ENCODE peak calls at places on chromosome 21, in four cellular contexts. One of them, this sample, is unnamed. For H3K27me3 and H3K4me1, the result is how much of the 10 kb centered on the place peaks cover.

GRCh38 chr21:35395728-35396127 is 346.6 kb upstream of the RUNX1 start:
- DNase-seq in HepG2: no peak
- DNase-seq in colonic mucosa: no peak
- DNase-seq in neural progenitor cell: no peak
- DNase-seq in this sample: no peak

GRCh38 chr21:32717851-32718316 is 9.9 kb downstream of the SYNJ1 start:
- DNase-seq in HepG2: no peak
- DNase-seq in colonic mucosa: no peak
- DNase-seq in neural progenitor cell: peak
- DNase-seq in this sample: no peak

GRCh38 chr21:25464275-25464674 is 143.0 kb downstream of the MRPL39 start:
- DNase-seq in HepG2: no peak
- DNase-seq in colonic mucosa: no peak
- DNase-seq in neural progenitor cell: no peak
- DNase-seq in this sample: no peak

GRCh38 chr21:36291509-36291908 is 28.5 kb upstream of the MORC3 start:
- DNase-seq in HepG2: no peak
- DNase-seq in colonic mucosa: no peak
- DNase-seq in neural progenitor cell: no peak
- DNase-seq in this sample: no peak

GRCh38 chr21:37073417-37074194 is 552 bp downstream of the TTC3 start:
- DNase-seq in HepG2: no peak
- DNase-seq in colonic mucosa: peak
- DNase-seq in neural progenitor cell: peak
- DNase-seq in this sample: no peak

GRCh38 chr21:44872266-44872567 is 1.3 kb downstream of the PTTG1IP start:
- DNase-seq in HepG2: peak
- DNase-seq in colonic mucosa: no peak
- DNase-seq in neural progenitor cell: no peak
- DNase-seq in this sample: no peak

GRCh38 chr21:31914472-31914871 is 41.7 kb downstream of the HUNK start:
- DNase-seq in HepG2: no peak
- DNase-seq in colonic mucosa: no peak
- DNase-seq in neural progenitor cell: no peak
- DNase-seq in this sample: no peak

GRCh38 chr21:38179504-38179900 is 77.3 kb upstream of the KCNJ15 start:
- DNase-seq in HepG2: no peak
- DNase-seq in colonic mucosa: no peak
- DNase-seq in neural progenitor cell: no peak
- DNase-seq in this sample: no peak

GRCh38 chr21:16865612-16866011 is 647.2 kb upstream of the CXADR start:
- DNase-seq in HepG2: no peak
- DNase-seq in colonic mucosa: no peak
- DNase-seq in neural progenitor cell: no peak
- DNase-seq in this sample: no peak

GRCh38 chr21:46428987-46429710 is 29.5 kb upstream of the DIP2A start:
- DNase-seq in HepG2: no peak
- DNase-seq in colonic mucosa: no peak
- DNase-seq in neural progenitor cell: no peak
- DNase-seq in this sample: no peak

GRCh38 chr21:45248893-45249381 is 38.8 kb downstream of the POFUT2 start:
- DNase-seq in HepG2: no peak
- DNase-seq in colonic mucosa: no peak
- DNase-seq in neural progenitor cell: peak
- DNase-seq in this sample: peak

GRCh38 chr21:35252831-35253230 is 203.7 kb upstream of the RUNX1 start:
- DNase-seq in HepG2: no peak
- DNase-seq in colonic mucosa: no peak
- DNase-seq in neural progenitor cell: no peak
- DNase-seq in this sample: no peak

GRCh38 chr21:25733859-25734653 is 648 bp downstream of the ATP5PF start:
- DNase-seq in HepG2: peak
- DNase-seq in colonic mucosa: peak
- DNase-seq in neural progenitor cell: no peak
- DNase-seq in this sample: no peak

GRCh38 chr21:33332143-33332542 is 7.4 kb downstream of the IFNAR1 start:
- DNase-seq in HepG2: no peak
- DNase-seq in colonic mucosa: no peak
- DNase-seq in neural progenitor cell: no peak
- DNase-seq in this sample: no peak

GRCh38 chr21:44761747-44762208 is 39.8 kb downstream of the UBE2G2 start:
- DNase-seq in HepG2: no peak
- DNase-seq in colonic mucosa: peak
- DNase-seq in neural progenitor cell: no peak
- DNase-seq in this sample: no peak

GRCh38 chr21:30718239-30718909 is at the start of gene KRTAP21-3:
- DNase-seq in HepG2: no peak
- DNase-seq in colonic mucosa: no peak
- DNase-seq in neural progenitor cell: no peak
- DNase-seq in this sample: no peak

GRCh38 chr21:15775291-15775690 is 45.5 kb downstream of the USP25 start:
- DNase-seq in HepG2: no peak
- DNase-seq in colonic mucosa: no peak
- DNase-seq in neural progenitor cell: no peak
- DNase-seq in this sample: no peak

GRCh38 chr21:34908424-34909055 is 140.6 kb downstream of the RUNX1 start:
- DNase-seq in HepG2: peak
- DNase-seq in colonic mucosa: peak
- DNase-seq in neural progenitor cell: no peak
- DNase-seq in this sample: peak

GRCh38 chr21:36756527-36756926 is 57.6 kb downstream of the SIM2 start:
- DNase-seq in HepG2: peak
- DNase-seq in colonic mucosa: no peak
- DNase-seq in neural progenitor cell: peak
- DNase-seq in this sample: no peak

DNA sequence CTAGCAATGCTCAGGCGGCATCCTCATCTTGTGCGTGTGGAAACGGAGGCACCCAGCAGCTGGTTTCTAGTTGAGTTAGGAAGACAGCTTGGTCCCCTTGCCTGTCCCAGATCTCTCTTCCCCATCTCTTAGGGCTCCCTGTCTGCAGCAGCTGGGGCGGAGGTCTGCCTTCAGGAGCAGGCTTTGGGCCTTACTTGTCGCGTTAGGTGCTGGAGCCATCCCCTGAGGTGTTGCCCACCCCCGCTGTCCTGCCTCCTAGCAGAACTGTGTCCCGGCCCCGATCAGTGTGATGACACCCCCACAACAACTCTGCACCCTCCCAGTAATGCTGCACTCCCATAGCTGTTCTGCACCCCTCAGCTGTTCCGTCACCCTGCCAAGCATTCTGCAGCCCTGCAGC is 40.7 kb downstream of the UMODL1 start:
- DNase-seq in HepG2: no peak
- DNase-seq in colonic mucosa: no peak
- DNase-seq in neural progenitor cell: no peak
- DNase-seq in this sample: no peak
- H3K27me3 ChIP-seq in HepG2: under half
- H3K27me3 ChIP-seq in colonic mucosa: under half
- H3K27me3 ChIP-seq in neural progenitor cell: under half
- H3K27me3 ChIP-seq in this sample: under half

GRCh38 chr21:42424848-42425602 is 21.3 kb downstream of the UBASH3A start:
- DNase-seq in HepG2: no peak
- DNase-seq in colonic mucosa: no peak
- DNase-seq in neural progenitor cell: no peak
- DNase-seq in this sample: no peak

GRCh38 chr21:42426424-42426823 is 22.7 kb downstream of the UBASH3A start:
- DNase-seq in HepG2: no peak
- DNase-seq in colonic mucosa: no peak
- DNase-seq in neural progenitor cell: no peak
- DNase-seq in this sample: no peak

GRCh38 chr21:42426876-42427480 is 23.3 kb downstream of the UBASH3A start:
- DNase-seq in HepG2: no peak
- DNase-seq in colonic mucosa: peak
- DNase-seq in neural progenitor cell: no peak
- DNase-seq in this sample: no peak

GRCh38 chr21:42423685-42424084 is 20.0 kb downstream of the UBASH3A start:
- DNase-seq in HepG2: no peak
- DNase-seq in colonic mucosa: no peak
- DNase-seq in neural progenitor cell: no peak
- DNase-seq in this sample: no peak

GRCh38 chr21:42425603-42425985 is 21.9 kb downstream of the UBASH3A start:
- DNase-seq in HepG2: no peak
- DNase-seq in colonic mucosa: no peak
- DNase-seq in neural progenitor cell: no peak
- DNase-seq in this sample: no peak
- H3K4me1 ChIP-seq in HepG2: under half
- H3K4me1 ChIP-seq in colonic mucosa: under half
- H3K4me1 ChIP-seq in neural progenitor cell: under half
- H3K4me1 ChIP-seq in this sample: under half

GRCh38 chr21:28538987-28539622 is 453.6 kb downstream of the LTN1 start:
- DNase-seq in HepG2: no peak
- DNase-seq in colonic mucosa: no peak
- DNase-seq in neural progenitor cell: no peak
- DNase-seq in this sample: no peak
- H3K9ac ChIP-seq in HepG2: no peak
- H3K9ac ChIP-seq in colonic mucosa: no peak
- H3K9ac ChIP-seq in neural progenitor cell: no peak
- H3K9ac ChIP-seq in this sample: no peak

GRCh38 chr21:29670228-29670627 is 269.6 kb downstream of the GRIK1 start:
- DNase-seq in HepG2: no peak
- DNase-seq in colonic mucosa: no peak
- DNase-seq in neural progenitor cell: no peak
- DNase-seq in this sample: no peak

GRCh38 chr21:29673096-29673610 is 266.6 kb downstream of the GRIK1 start:
- DNase-seq in HepG2: no peak
- DNase-seq in colonic mucosa: no peak
- DNase-seq in neural progenitor cell: no peak
- DNase-seq in this sample: no peak

GRCh38 chr21:29669416-29669815 is 270.4 kb downstream of the GRIK1 start:
- DNase-seq in HepG2: no peak
- DNase-seq in colonic mucosa: no peak
- DNase-seq in neural progenitor cell: no peak
- DNase-seq in this sample: no peak

GRCh38 chr21:29674343-29674742 is 265.5 kb downstream of the GRIK1 start:
- DNase-seq in HepG2: no peak
- DNase-seq in colonic mucosa: no peak
- DNase-seq in neural progenitor cell: no peak
- DNase-seq in this sample: no peak

DNA sequence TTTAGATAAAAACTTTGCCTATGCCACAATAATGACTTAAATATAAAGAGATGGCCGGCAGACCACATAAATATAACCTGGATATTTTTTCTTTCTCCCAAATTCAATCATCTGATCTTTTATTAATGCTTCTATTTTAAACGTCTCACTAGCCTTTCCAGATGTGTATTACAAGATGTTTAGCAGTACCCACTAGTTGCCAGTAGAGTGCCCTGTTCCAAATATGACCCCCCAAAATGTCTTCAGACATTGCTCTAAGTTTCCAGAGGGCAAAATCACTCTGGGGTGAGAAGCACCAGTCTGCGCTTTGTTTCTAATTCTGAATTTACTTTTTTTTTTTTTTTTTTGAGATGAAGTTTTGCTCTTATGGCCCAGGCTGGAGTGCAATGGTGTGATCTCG is 268.1 kb downstream of the GRIK1 start:
- DNase-seq in HepG2: no peak
- DNase-seq in colonic mucosa: no peak
- DNase-seq in neural progenitor cell: no peak
- DNase-seq in this sample: no peak
- H3K27me3 ChIP-seq in HepG2: under half
- H3K27me3 ChIP-seq in colonic mucosa: under half
- H3K27me3 ChIP-seq in neural progenitor cell: under half
- H3K27me3 ChIP-seq in this sample: under half

This sample was measured in endodermal cell.